ENCODE peak calls at places on chromosomes 1 and 21, in five cellular contexts. I is GOT3, T is AG04449, P is HS-27A, G is GM13977. C is an unnamed sample.

GRCh38 chr1:115300087-115300856 is 37.8 kb downstream of the NGF start:
- DNase-seq in I (no peak), T (no peak), P (peak), G (no peak), C (no peak)

GRCh38 chr1:245923215-245923614 is 583.9 kb downstream of the SMYD3 start:
- DNase-seq in I (no peak), T (no peak), P (no peak), G (no peak), C (no peak)

GRCh38 chr1:83112248-83112885 is 886.6 kb downstream of the TTLL7 start:
- DNase-seq in I (no peak), T (no peak), P (no peak), G (no peak), C (no peak)

GRCh38 chr1:93672477-93673158 is 9.0 kb downstream of the BCAR3 start:
- DNase-seq in I (no peak), T (no peak), P (no peak), G (no peak), C (no peak)

GRCh38 chr1:10530281-10530740 is 55.6 kb downstream of the PEX14 start:
- DNase-seq in I (no peak), T (no peak), P (peak), G (no peak), C (no peak)

GRCh38 chr1:186014370-186015030 is 280.3 kb downstream of the HMCN1 start:
- DNase-seq in I (no peak), T (peak), P (no peak), G (no peak), C (no peak)

GRCh38 chr1:171983584-171983983 is 142.3 kb downstream of the DNM3 start:
- DNase-seq in I (no peak), T (no peak), P (no peak), G (no peak), C (peak)

GRCh38 chr1:27940297-27940696 is 5.5 kb downstream of the SMPDL3B start:
- DNase-seq in I (no peak), T (no peak), P (no peak), G (peak), C (peak)

GRCh38 chr1:23643668-23644554 is 47.7 kb upstream of the RPL11 start:
- DNase-seq in I (no peak), T (no peak), P (no peak), G (no peak), C (no peak)

GRCh38 chr1:235069577-235070563 is 58.8 kb downstream of the TOMM20 start:
- DNase-seq in I (no peak), T (peak), P (peak), G (no peak), C (no peak)

GRCh38 chr1:113388621-113389355 is 1.5 kb upstream of the MAGI3 start:
- DNase-seq in I (no peak), T (no peak), P (no peak), G (peak), C (no peak)

GRCh38 chr1:2229921-2230700 is 2.0 kb downstream of the SKI start:
- DNase-seq in I (no peak), T (no peak), P (peak), G (no peak), C (no peak)

GRCh38 chr1:35564884-35565741 is 7.5 kb downstream of the NCDN start:
- DNase-seq in I (no peak), T (no peak), P (no peak), G (no peak), C (no peak)

GRCh38 chr1:31529999-31530705 is 46.2 kb upstream of the TINAGL1 start:
- DNase-seq in I (no peak), T (no peak), P (no peak), G (no peak), C (no peak)

GRCh38 chr1:46295306-46295705 is 8.1 kb downstream of the LRRC41 start:
- DNase-seq in I (no peak), T (no peak), P (no peak), G (no peak), C (no peak)

GRCh38 chr1:179082308-179083030 is 599 bp downstream of the TOR3A start:
- DNase-seq in I (no peak), T (no peak), P (peak), G (peak), C (no peak)

GRCh38 chr1:109985251-109986053 is 887 bp downstream of the AHCYL1 start:
- DNase-seq in I (no peak), T (no peak), P (no peak), G (no peak), C (no peak)

GRCh38 chr1:100183370-100183769 is 5.3 kb upstream of the LRRC39 start:
- DNase-seq in I (no peak), T (no peak), P (no peak), G (no peak), C (no peak)

GRCh38 chr21:40179167-40179566 is 311.9 kb downstream of the PCP4 start:
- DNase-seq in I (no peak), T (no peak), P (no peak), G (no peak), C (no peak)

GRCh38 chr1:8396912-8397406 is 79.0 kb downstream of the SLC45A1 start:
- DNase-seq in I (peak), T (peak), P (peak), G (no peak), C (no peak)

GRCh38 chr1:209176866-209177430 is 406.6 kb upstream of the CAMK1G start:
- DNase-seq in I (no peak), T (no peak), P (no peak), G (no peak), C (no peak)

GRCh38 chr21:26041441-26042180 is 129.0 kb downstream of the APP start:
- DNase-seq in I (no peak), T (no peak), P (peak), G (no peak), C (no peak)

GRCh38 chr1:200039849-200040479 is 12.5 kb downstream of the NR5A2 start:
- DNase-seq in I (no peak), T (no peak), P (no peak), G (peak), C (no peak)

GRCh38 chr1:204936765-204937164 is 66.1 kb downstream of the NFASC start:
- DNase-seq in I (no peak), T (no peak), P (no peak), G (no peak), C (no peak)

GRCh38 chr1:99533909-99534907 is 111.7 kb upstream of the PALMD start:
- DNase-seq in I (no peak), T (no peak), P (no peak), G (no peak), C (no peak)

GRCh38 chr1:25766721-25767436 is 33.1 kb upstream of the SELENON start:
- DNase-seq in I (no peak), T (no peak), P (no peak), G (no peak), C (no peak)

GRCh38 chr1:234572966-234573365 is 37.0 kb downstream of the IRF2BP2 start:
- DNase-seq in I (no peak), T (no peak), P (no peak), G (no peak), C (no peak)

GRCh38 chr1:86992790-86993189 is 78.4 kb downstream of the HS2ST1 start:
- DNase-seq in I (no peak), T (no peak), P (no peak), G (no peak), C (no peak)

GRCh38 chr1:21325731-21326387 is 35.6 kb upstream of the ECE1 start:
- DNase-seq in I (no peak), T (no peak), P (no peak), G (no peak), C (no peak)

C was measured in GDM1.